ENCODE peak calls at places on chromosomes 16 and 17, in seven cellular contexts. One of them, this sample, is unnamed. For H3K27me3, the result is how much of the 10 kb centered on the place peaks cover.

GRCh38 chr16:11836653-11837244 is 14.6 kb downstream of the RSL1D1 start:
- DNase-seq in transverse colon: no peak
- DNase-seq in CD8-positive, alpha-beta T cell: no peak
- DNase-seq in neuronal stem cell: no peak
- DNase-seq in left ventricle myocardium inferior: no peak
- DNase-seq in heart right ventricle: no peak
- DNase-seq in body of pancreas: no peak
- DNase-seq in this sample: no peak

GRCh38 chr17:16381496-16381820 is 567 bp downstream of the UBB start:
- DNase-seq in CD8-positive, alpha-beta T cell: peak
- DNase-seq in transverse colon: no peak
- DNase-seq in neuronal stem cell: no peak
- DNase-seq in heart right ventricle: no peak
- DNase-seq in left ventricle myocardium inferior: no peak
- DNase-seq in body of pancreas: no peak
- DNase-seq in this sample: no peak

GRCh38 chr17:4969551-4970231 is 2.1 kb upstream of the SPAG7 start:
- DNase-seq in neuronal stem cell: no peak
- DNase-seq in left ventricle myocardium inferior: no peak
- DNase-seq in transverse colon: no peak
- DNase-seq in CD8-positive, alpha-beta T cell: no peak
- DNase-seq in body of pancreas: no peak
- DNase-seq in heart right ventricle: no peak
- DNase-seq in this sample: no peak

GRCh38 chr17:77304051-77304745 is 163.4 kb downstream of the SEC14L1 start:
- DNase-seq in heart right ventricle: no peak
- DNase-seq in neuronal stem cell: no peak
- DNase-seq in left ventricle myocardium inferior: no peak
- DNase-seq in transverse colon: no peak
- DNase-seq in CD8-positive, alpha-beta T cell: no peak
- DNase-seq in body of pancreas: no peak
- DNase-seq in this sample: no peak

GRCh38 chr17:13557077-13557476 is 44.7 kb downstream of the HS3ST3A1 start:
- DNase-seq in CD8-positive, alpha-beta T cell: no peak
- DNase-seq in neuronal stem cell: no peak
- DNase-seq in body of pancreas: no peak
- DNase-seq in transverse colon: no peak
- DNase-seq in heart right ventricle: no peak
- DNase-seq in left ventricle myocardium inferior: no peak
- DNase-seq in this sample: no peak

GRCh38 chr16:86396918-86397317 is 113.4 kb upstream of the FOXF1 start:
- DNase-seq in neuronal stem cell: no peak
- DNase-seq in body of pancreas: no peak
- DNase-seq in transverse colon: peak
- DNase-seq in CD8-positive, alpha-beta T cell: no peak
- DNase-seq in left ventricle myocardium inferior: no peak
- DNase-seq in heart right ventricle: no peak
- DNase-seq in this sample: no peak

GRCh38 chr17:48048321-48049140 is at the start of gene NFE2L1:
- DNase-seq in body of pancreas: peak
- DNase-seq in left ventricle myocardium inferior: peak
- DNase-seq in CD8-positive, alpha-beta T cell: peak
- DNase-seq in heart right ventricle: peak
- DNase-seq in transverse colon: peak
- DNase-seq in neuronal stem cell: no peak
- DNase-seq in this sample: peak

GRCh38 chr17:57986841-57987581 is 1.0 kb downstream of the VEZF1 start:
- DNase-seq in transverse colon: peak
- DNase-seq in CD8-positive, alpha-beta T cell: peak
- DNase-seq in left ventricle myocardium inferior: peak
- DNase-seq in body of pancreas: peak
- DNase-seq in heart right ventricle: peak
- DNase-seq in neuronal stem cell: peak
- DNase-seq in this sample: peak

GRCh38 chr16:66529475-66529874 is 20.4 kb downstream of the TK2 start:
- DNase-seq in CD8-positive, alpha-beta T cell: no peak
- DNase-seq in neuronal stem cell: no peak
- DNase-seq in transverse colon: no peak
- DNase-seq in left ventricle myocardium inferior: no peak
- DNase-seq in body of pancreas: no peak
- DNase-seq in heart right ventricle: no peak
- DNase-seq in this sample: no peak

GRCh38 chr16:72066747-72067146 is 3.7 kb downstream of the HPR start:
- DNase-seq in body of pancreas: no peak
- DNase-seq in heart right ventricle: peak
- DNase-seq in transverse colon: no peak
- DNase-seq in left ventricle myocardium inferior: no peak
- DNase-seq in CD8-positive, alpha-beta T cell: no peak
- DNase-seq in neuronal stem cell: peak
- DNase-seq in this sample: no peak

GRCh38 chr16:49473131-49473530 is 99.5 kb downstream of the C16orf78 start:
- DNase-seq in heart right ventricle: no peak
- DNase-seq in CD8-positive, alpha-beta T cell: no peak
- DNase-seq in transverse colon: no peak
- DNase-seq in left ventricle myocardium inferior: no peak
- DNase-seq in body of pancreas: no peak
- DNase-seq in neuronal stem cell: no peak
- DNase-seq in this sample: no peak

GRCh38 chr16:11452746-11453344 is 107.6 kb downstream of the RMI2 start:
- DNase-seq in heart right ventricle: no peak
- DNase-seq in transverse colon: no peak
- DNase-seq in body of pancreas: no peak
- DNase-seq in CD8-positive, alpha-beta T cell: no peak
- DNase-seq in neuronal stem cell: no peak
- DNase-seq in left ventricle myocardium inferior: no peak
- DNase-seq in this sample: no peak

GRCh38 chr17:56937688-56938087 is 23.2 kb downstream of the COIL start:
- DNase-seq in heart right ventricle: no peak
- DNase-seq in transverse colon: no peak
- DNase-seq in CD8-positive, alpha-beta T cell: no peak
- DNase-seq in left ventricle myocardium inferior: no peak
- DNase-seq in neuronal stem cell: no peak
- DNase-seq in body of pancreas: no peak
- DNase-seq in this sample: no peak

GRCh38 chr17:31394544-31394943 is 3.1 kb downstream of the RAB11FIP4 start:
- DNase-seq in transverse colon: no peak
- DNase-seq in neuronal stem cell: peak
- DNase-seq in left ventricle myocardium inferior: peak
- DNase-seq in body of pancreas: peak
- DNase-seq in heart right ventricle: peak
- DNase-seq in CD8-positive, alpha-beta T cell: no peak
- DNase-seq in this sample: peak

GRCh38 chr17:71963341-71963740 is 157.5 kb upstream of the SOX9 start:
- DNase-seq in body of pancreas: no peak
- DNase-seq in CD8-positive, alpha-beta T cell: no peak
- DNase-seq in heart right ventricle: no peak
- DNase-seq in left ventricle myocardium inferior: no peak
- DNase-seq in transverse colon: no peak
- DNase-seq in neuronal stem cell: no peak
- DNase-seq in this sample: no peak

GRCh38 chr16:30602595-30603277 is 7.5 kb downstream of the ZNF689 start:
- DNase-seq in neuronal stem cell: no peak
- DNase-seq in heart right ventricle: no peak
- DNase-seq in left ventricle myocardium inferior: no peak
- DNase-seq in transverse colon: no peak
- DNase-seq in body of pancreas: no peak
- DNase-seq in CD8-positive, alpha-beta T cell: no peak
- DNase-seq in this sample: no peak

GRCh38 chr17:29079433-29079832 is 36.5 kb downstream of the PIPOX start:
- DNase-seq in left ventricle myocardium inferior: no peak
- DNase-seq in transverse colon: no peak
- DNase-seq in neuronal stem cell: no peak
- DNase-seq in heart right ventricle: no peak
- DNase-seq in CD8-positive, alpha-beta T cell: no peak
- DNase-seq in body of pancreas: no peak
- DNase-seq in this sample: no peak

GRCh38 chr16:27743963-27744362 is 194.0 kb downstream of the KATNIP start:
- DNase-seq in transverse colon: no peak
- DNase-seq in CD8-positive, alpha-beta T cell: no peak
- DNase-seq in neuronal stem cell: no peak
- DNase-seq in left ventricle myocardium inferior: no peak
- DNase-seq in heart right ventricle: no peak
- DNase-seq in body of pancreas: no peak
- DNase-seq in this sample: no peak

GRCh38 chr17:35790826-35791225 is 4.6 kb downstream of the MMP28 start:
- DNase-seq in left ventricle myocardium inferior: no peak
- DNase-seq in CD8-positive, alpha-beta T cell: no peak
- DNase-seq in neuronal stem cell: no peak
- DNase-seq in transverse colon: no peak
- DNase-seq in heart right ventricle: no peak
- DNase-seq in body of pancreas: no peak
- DNase-seq in this sample: no peak

GRCh38 chr16:85998868-85999729 is 100.1 kb downstream of the IRF8 start:
- DNase-seq in left ventricle myocardium inferior: no peak
- DNase-seq in body of pancreas: no peak
- DNase-seq in neuronal stem cell: no peak
- DNase-seq in transverse colon: no peak
- DNase-seq in CD8-positive, alpha-beta T cell: no peak
- DNase-seq in heart right ventricle: no peak
- DNase-seq in this sample: no peak

GRCh38 chr17:76442341-76443338 is 10.3 kb downstream of the UBE2O start:
- DNase-seq in heart right ventricle: no peak
- DNase-seq in CD8-positive, alpha-beta T cell: no peak
- DNase-seq in transverse colon: no peak
- DNase-seq in left ventricle myocardium inferior: no peak
- DNase-seq in body of pancreas: no peak
- DNase-seq in neuronal stem cell: no peak
- DNase-seq in this sample: no peak

GRCh38 chr17:79438045-79438444 is 172.8 kb downstream of the RBFOX3 start:
- DNase-seq in neuronal stem cell: no peak
- DNase-seq in CD8-positive, alpha-beta T cell: no peak
- DNase-seq in body of pancreas: no peak
- DNase-seq in left ventricle myocardium inferior: no peak
- DNase-seq in heart right ventricle: no peak
- DNase-seq in transverse colon: no peak
- DNase-seq in this sample: no peak

GRCh38 chr16:72182976-72183375 is 11.0 kb upstream of the PMFBP1 start:
- DNase-seq in body of pancreas: no peak
- DNase-seq in neuronal stem cell: no peak
- DNase-seq in transverse colon: no peak
- DNase-seq in CD8-positive, alpha-beta T cell: no peak
- DNase-seq in heart right ventricle: no peak
- DNase-seq in left ventricle myocardium inferior: no peak
- DNase-seq in this sample: no peak

GRCh38 chr16:88413631-88414030 is 30.9 kb downstream of the ZNF469 start:
- DNase-seq in neuronal stem cell: no peak
- DNase-seq in left ventricle myocardium inferior: no peak
- DNase-seq in body of pancreas: no peak
- DNase-seq in heart right ventricle: no peak
- DNase-seq in transverse colon: no peak
- DNase-seq in CD8-positive, alpha-beta T cell: no peak
- DNase-seq in this sample: no peak
- H3K27ac ChIP-seq in neuronal stem cell: no peak
- H3K27ac ChIP-seq in left ventricle myocardium inferior: no peak
- H3K27ac ChIP-seq in body of pancreas: no peak
- H3K27ac ChIP-seq in heart right ventricle: no peak
- H3K27ac ChIP-seq in transverse colon: no peak
- H3K27ac ChIP-seq in CD8-positive, alpha-beta T cell: no peak
- H3K27ac ChIP-seq in this sample: no peak

DNA sequence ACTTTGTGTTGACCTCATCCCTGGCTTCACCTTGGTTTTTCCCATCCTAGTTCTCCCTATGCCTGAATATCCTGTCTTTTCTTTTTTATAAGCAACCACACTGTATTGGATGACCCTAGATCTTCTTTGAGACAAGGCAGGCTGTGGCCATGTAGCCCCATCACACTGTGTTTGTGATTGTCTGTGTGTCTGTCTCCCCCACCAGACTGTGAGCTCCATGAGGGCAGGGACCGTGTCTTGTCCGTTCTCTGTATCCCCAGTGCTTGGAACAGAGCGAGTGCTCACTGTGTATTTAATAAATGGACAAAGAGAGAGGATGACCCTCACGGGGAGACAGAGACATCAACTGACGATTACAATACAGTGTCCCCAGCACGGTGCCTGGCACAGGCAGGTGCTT is 7.1 kb downstream of the SLC25A39 start:
- DNase-seq in heart right ventricle: no peak
- DNase-seq in transverse colon: no peak
- DNase-seq in left ventricle myocardium inferior: no peak
- DNase-seq in neuronal stem cell: no peak
- DNase-seq in CD8-positive, alpha-beta T cell: no peak
- DNase-seq in body of pancreas: no peak
- DNase-seq in this sample: peak
- H3K27me3 ChIP-seq in heart right ventricle: under half
- H3K27me3 ChIP-seq in transverse colon: half or more
- H3K27me3 ChIP-seq in left ventricle myocardium inferior: half or more
- H3K27me3 ChIP-seq in neuronal stem cell: under half
- H3K27me3 ChIP-seq in CD8-positive, alpha-beta T cell: under half
- H3K27me3 ChIP-seq in body of pancreas: under half
- H3K27me3 ChIP-seq in this sample: under half

DNA sequence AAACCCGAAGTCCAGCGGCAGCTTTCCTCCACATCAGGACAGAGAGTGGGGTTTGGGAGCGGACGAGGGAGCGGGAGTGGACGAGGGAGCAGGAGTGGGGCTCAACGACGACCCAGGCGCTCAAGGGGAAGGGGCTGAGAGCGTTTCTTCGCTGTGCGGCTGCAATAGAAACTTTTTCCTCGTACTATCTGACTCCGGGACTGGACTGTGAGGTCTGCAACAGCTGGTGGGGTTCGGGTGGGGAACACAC is 1.4 kb downstream of the FAM20A start:
- DNase-seq in transverse colon: no peak
- DNase-seq in heart right ventricle: no peak
- DNase-seq in neuronal stem cell: no peak
- DNase-seq in body of pancreas: no peak
- DNase-seq in left ventricle myocardium inferior: peak
- DNase-seq in CD8-positive, alpha-beta T cell: no peak
- DNase-seq in this sample: no peak
- H3K27ac ChIP-seq in transverse colon: peak
- H3K27ac ChIP-seq in heart right ventricle: peak
- H3K27ac ChIP-seq in neuronal stem cell: no peak
- H3K27ac ChIP-seq in body of pancreas: no peak
- H3K27ac ChIP-seq in left ventricle myocardium inferior: peak
- H3K27ac ChIP-seq in CD8-positive, alpha-beta T cell: no peak
- H3K27ac ChIP-seq in this sample: peak

GRCh38 chr17:45972531-45972930 is 26.5 kb upstream of the STH start:
- DNase-seq in body of pancreas: no peak
- DNase-seq in heart right ventricle: no peak
- DNase-seq in neuronal stem cell: no peak
- DNase-seq in left ventricle myocardium inferior: no peak
- DNase-seq in transverse colon: no peak
- DNase-seq in CD8-positive, alpha-beta T cell: no peak
- DNase-seq in this sample: no peak

GRCh38 chr17:45970659-45971058 is 28.4 kb upstream of the STH start:
- DNase-seq in body of pancreas: no peak
- DNase-seq in heart right ventricle: no peak
- DNase-seq in CD8-positive, alpha-beta T cell: no peak
- DNase-seq in neuronal stem cell: no peak
- DNase-seq in left ventricle myocardium inferior: no peak
- DNase-seq in transverse colon: no peak
- DNase-seq in this sample: no peak

GRCh38 chr17:45973099-45973838 is 25.8 kb upstream of the STH start:
- DNase-seq in left ventricle myocardium inferior: peak
- DNase-seq in body of pancreas: peak
- DNase-seq in heart right ventricle: peak
- DNase-seq in CD8-positive, alpha-beta T cell: no peak
- DNase-seq in transverse colon: peak
- DNase-seq in neuronal stem cell: no peak
- DNase-seq in this sample: peak

GRCh38 chr17:45969726-45970125 is 29.3 kb upstream of the STH start:
- DNase-seq in transverse colon: no peak
- DNase-seq in heart right ventricle: no peak
- DNase-seq in neuronal stem cell: no peak
- DNase-seq in CD8-positive, alpha-beta T cell: no peak
- DNase-seq in left ventricle myocardium inferior: no peak
- DNase-seq in body of pancreas: no peak
- DNase-seq in this sample: no peak

GRCh38 chr17:45971698-45972141 is 27.3 kb upstream of the STH start:
- DNase-seq in left ventricle myocardium inferior: no peak
- DNase-seq in heart right ventricle: no peak
- DNase-seq in CD8-positive, alpha-beta T cell: no peak
- DNase-seq in body of pancreas: no peak
- DNase-seq in transverse colon: no peak
- DNase-seq in neuronal stem cell: no peak
- DNase-seq in this sample: no peak
- H3K27me3 ChIP-seq in left ventricle myocardium inferior: under half
- H3K27me3 ChIP-seq in heart right ventricle: under half
- H3K27me3 ChIP-seq in CD8-positive, alpha-beta T cell: under half
- H3K27me3 ChIP-seq in body of pancreas: under half
- H3K27me3 ChIP-seq in transverse colon: under half
- H3K27me3 ChIP-seq in neuronal stem cell: under half
- H3K27me3 ChIP-seq in this sample: under half